ENCODE peak calls at places on chromosomes 11 and 22, in four cellular contexts. One of them, this sample, is unnamed. For H3K4me1 and H3K36me3, the result is how much of the 10 kb centered on the place peaks cover.

GRCh38 chr22:41382098-41382578 is 396 bp downstream of the TEF start:
- DNase-seq in fibroblast of lung: no peak
- DNase-seq in lung: peak
- DNase-seq in sigmoid colon: peak
- DNase-seq in this sample: peak

GRCh38 chr11:115391162-115391561 is 113.1 kb downstream of the CADM1 start:
- DNase-seq in fibroblast of lung: no peak
- DNase-seq in lung: no peak
- DNase-seq in sigmoid colon: no peak
- DNase-seq in this sample: no peak

GRCh38 chr11:74493816-74494630 is 499 bp upstream of the LIPT2 start:
- DNase-seq in fibroblast of lung: no peak
- DNase-seq in lung: no peak
- DNase-seq in sigmoid colon: no peak
- DNase-seq in this sample: no peak

GRCh38 chr11:69657911-69658605 is 17.1 kb downstream of the LTO1 start:
- DNase-seq in fibroblast of lung: peak
- DNase-seq in lung: no peak
- DNase-seq in sigmoid colon: no peak
- DNase-seq in this sample: no peak

GRCh38 chr22:49450521-49450920 is 377.2 kb downstream of the BRD1 start:
- DNase-seq in fibroblast of lung: no peak
- DNase-seq in lung: no peak
- DNase-seq in sigmoid colon: no peak
- DNase-seq in this sample: no peak

GRCh38 chr11:93747122-93747521 is 5.7 kb downstream of the C11orf54 start:
- DNase-seq in fibroblast of lung: no peak
- DNase-seq in lung: no peak
- DNase-seq in sigmoid colon: no peak
- DNase-seq in this sample: no peak

GRCh38 chr11:44248109-44248508 is 61.8 kb downstream of the ALX4 start:
- DNase-seq in fibroblast of lung: peak
- DNase-seq in lung: no peak
- DNase-seq in sigmoid colon: no peak
- DNase-seq in this sample: no peak

GRCh38 chr11:64753380-64754123 is 6.2 kb downstream of the PYGM start:
- DNase-seq in fibroblast of lung: no peak
- DNase-seq in lung: no peak
- DNase-seq in sigmoid colon: peak
- DNase-seq in this sample: no peak

GRCh38 chr22:23526588-23527315 is 53.3 kb downstream of the IGLL1 start:
- DNase-seq in fibroblast of lung: no peak
- DNase-seq in lung: no peak
- DNase-seq in sigmoid colon: no peak
- DNase-seq in this sample: no peak

GRCh38 chr11:67357831-67358555 is 4.6 kb upstream of the POLD4 start:
- DNase-seq in fibroblast of lung: peak
- DNase-seq in lung: no peak
- DNase-seq in sigmoid colon: no peak
- DNase-seq in this sample: no peak

GRCh38 chr11:66713746-66714480 is 15.1 kb downstream of the SPTBN2 start:
- DNase-seq in fibroblast of lung: no peak
- DNase-seq in lung: no peak
- DNase-seq in sigmoid colon: no peak
- DNase-seq in this sample: no peak

GRCh38 chr22:32053165-32053755 is 10.2 kb downstream of the SLC5A1 start:
- DNase-seq in fibroblast of lung: peak
- DNase-seq in lung: no peak
- DNase-seq in sigmoid colon: no peak
- DNase-seq in this sample: no peak

GRCh38 chr11:93216511-93217121 is 18.8 kb upstream of the SLC36A4 start:
- DNase-seq in fibroblast of lung: no peak
- DNase-seq in lung: no peak
- DNase-seq in sigmoid colon: no peak
- DNase-seq in this sample: no peak

GRCh38 chr11:126153006-126153405 is 58.4 kb downstream of the RPUSD4 start:
- DNase-seq in fibroblast of lung: no peak
- DNase-seq in lung: no peak
- DNase-seq in sigmoid colon: no peak
- DNase-seq in this sample: no peak

GRCh38 chr11:9802291-9802861 is 138.5 kb downstream of the SWAP70 start:
- DNase-seq in fibroblast of lung: peak
- DNase-seq in lung: no peak
- DNase-seq in sigmoid colon: no peak
- DNase-seq in this sample: peak

GRCh38 chr22:50627914-50628542 is at the start of gene ARSA:
- DNase-seq in fibroblast of lung: peak
- DNase-seq in lung: peak
- DNase-seq in sigmoid colon: peak
- DNase-seq in this sample: peak

GRCh38 chr11:46381836-46382643 is 571 bp downstream of the MDK start:
- DNase-seq in fibroblast of lung: peak
- DNase-seq in lung: no peak
- DNase-seq in sigmoid colon: peak
- DNase-seq in this sample: no peak

GRCh38 chr22:29306175-29306829 is at the start of gene GAS2L1:
- DNase-seq in fibroblast of lung: peak
- DNase-seq in lung: peak
- DNase-seq in sigmoid colon: peak
- DNase-seq in this sample: peak

GRCh38 chr11:91078221-91078620 is 855.4 kb upstream of the CHORDC1 start:
- DNase-seq in fibroblast of lung: no peak
- DNase-seq in lung: no peak
- DNase-seq in sigmoid colon: no peak
- DNase-seq in this sample: no peak

GRCh38 chr11:69463181-69463891 is 18.1 kb upstream of the LINC01488 start:
- DNase-seq in fibroblast of lung: peak
- DNase-seq in lung: no peak
- DNase-seq in sigmoid colon: no peak
- DNase-seq in this sample: no peak

GRCh38 chr11:69241075-69241740 is 52.7 kb upstream of the MYEOV start:
- DNase-seq in fibroblast of lung: no peak
- DNase-seq in lung: no peak
- DNase-seq in sigmoid colon: peak
- DNase-seq in this sample: no peak

GRCh38 chr11:27213232-27213660 is 149.8 kb downstream of the CCDC34 start:
- DNase-seq in fibroblast of lung: peak
- DNase-seq in lung: no peak
- DNase-seq in sigmoid colon: no peak
- DNase-seq in this sample: no peak

GRCh38 chr22:26894766-26895485 is 237.5 kb downstream of the MIAT start:
- DNase-seq in fibroblast of lung: peak
- DNase-seq in lung: peak
- DNase-seq in sigmoid colon: no peak
- DNase-seq in this sample: no peak

GRCh38 chr22:39308614-39309363 is 10.6 kb downstream of the RPL3 start:
- DNase-seq in fibroblast of lung: peak
- DNase-seq in lung: peak
- DNase-seq in sigmoid colon: peak
- DNase-seq in this sample: peak

GRCh38 chr11:16806791-16807190 is 68.3 kb downstream of the C11orf58 start:
- DNase-seq in fibroblast of lung: peak
- DNase-seq in lung: no peak
- DNase-seq in sigmoid colon: peak
- DNase-seq in this sample: no peak

GRCh38 chr22:44108076-44108475 is 72.6 kb upstream of the PARVG start:
- DNase-seq in fibroblast of lung: no peak
- DNase-seq in lung: no peak
- DNase-seq in sigmoid colon: no peak
- DNase-seq in this sample: no peak

GRCh38 chr11:61827573-61828378 is at the start of gene FADS2:
- DNase-seq in fibroblast of lung: peak
- DNase-seq in lung: peak
- DNase-seq in sigmoid colon: peak
- DNase-seq in this sample: peak

GRCh38 chr11:33635161-33635560 is 65.5 kb downstream of the C11orf91 start:
- DNase-seq in fibroblast of lung: peak
- DNase-seq in lung: peak
- DNase-seq in sigmoid colon: peak
- DNase-seq in this sample: peak

GRCh38 chr11:27976262-27976661 is 131.7 kb downstream of the KIF18A start:
- DNase-seq in fibroblast of lung: peak
- DNase-seq in lung: no peak
- DNase-seq in sigmoid colon: no peak
- DNase-seq in this sample: no peak

GRCh38 chr11:35304393-35304790 is 115.0 kb downstream of the SLC1A2 start:
- DNase-seq in fibroblast of lung: peak
- DNase-seq in lung: no peak
- DNase-seq in sigmoid colon: no peak
- DNase-seq in this sample: no peak

GRCh38 chr11:14132312-14132711 is 169.8 kb downstream of the SPON1 start:
- DNase-seq in fibroblast of lung: no peak
- DNase-seq in lung: no peak
- DNase-seq in sigmoid colon: no peak
- DNase-seq in this sample: no peak

GRCh38 chr11:134664863-134665535 is 253.0 kb upstream of the B3GAT1 start:
- DNase-seq in fibroblast of lung: no peak
- DNase-seq in lung: peak
- DNase-seq in sigmoid colon: peak
- DNase-seq in this sample: no peak

GRCh38 chr22:23065069-23065451 is 5.3 kb upstream of the GNAZ start:
- DNase-seq in fibroblast of lung: no peak
- DNase-seq in lung: no peak
- DNase-seq in sigmoid colon: no peak
- DNase-seq in this sample: no peak

GRCh38 chr22:34161724-34162123 is 241.4 kb upstream of the LARGE1 start:
- DNase-seq in fibroblast of lung: no peak
- DNase-seq in lung: no peak
- DNase-seq in sigmoid colon: no peak
- DNase-seq in this sample: no peak

GRCh38 chr22:44483878-44484277 is 14.2 kb downstream of the RTL6 start:
- DNase-seq in fibroblast of lung: no peak
- DNase-seq in lung: no peak
- DNase-seq in sigmoid colon: no peak
- DNase-seq in this sample: no peak

GRCh38 chr22:29635734-29636357 is 32.4 kb downstream of the NF2 start:
- DNase-seq in fibroblast of lung: peak
- DNase-seq in lung: no peak
- DNase-seq in sigmoid colon: no peak
- DNase-seq in this sample: no peak

GRCh38 chr11:130675456-130675855 is 227.0 kb downstream of the ADAMTS15 start:
- DNase-seq in fibroblast of lung: peak
- DNase-seq in lung: no peak
- DNase-seq in sigmoid colon: peak
- DNase-seq in this sample: peak

GRCh38 chr11:58577441-58578135 is 1.3 kb upstream of the ZFP91 start:
- DNase-seq in fibroblast of lung: peak
- DNase-seq in lung: peak
- DNase-seq in sigmoid colon: peak
- DNase-seq in this sample: no peak

GRCh38 chr11:117997436-117998200 is 11.4 kb downstream of the IL10RA start:
- DNase-seq in fibroblast of lung: no peak
- DNase-seq in lung: no peak
- DNase-seq in sigmoid colon: no peak
- DNase-seq in this sample: no peak
- H3K4me1 ChIP-seq in fibroblast of lung: under half
- H3K4me1 ChIP-seq in lung: under half
- H3K4me1 ChIP-seq in sigmoid colon: under half
- H3K4me1 ChIP-seq in this sample: under half

GRCh38 chr11:118514103-118514502 is 13.2 kb upstream of the TTC36 start:
- DNase-seq in fibroblast of lung: no peak
- DNase-seq in lung: no peak
- DNase-seq in sigmoid colon: no peak
- DNase-seq in this sample: no peak
- H3K36me3 ChIP-seq in fibroblast of lung: under half
- H3K36me3 ChIP-seq in lung: under half
- H3K36me3 ChIP-seq in sigmoid colon: half or more
- H3K36me3 ChIP-seq in this sample: under half

DNA sequence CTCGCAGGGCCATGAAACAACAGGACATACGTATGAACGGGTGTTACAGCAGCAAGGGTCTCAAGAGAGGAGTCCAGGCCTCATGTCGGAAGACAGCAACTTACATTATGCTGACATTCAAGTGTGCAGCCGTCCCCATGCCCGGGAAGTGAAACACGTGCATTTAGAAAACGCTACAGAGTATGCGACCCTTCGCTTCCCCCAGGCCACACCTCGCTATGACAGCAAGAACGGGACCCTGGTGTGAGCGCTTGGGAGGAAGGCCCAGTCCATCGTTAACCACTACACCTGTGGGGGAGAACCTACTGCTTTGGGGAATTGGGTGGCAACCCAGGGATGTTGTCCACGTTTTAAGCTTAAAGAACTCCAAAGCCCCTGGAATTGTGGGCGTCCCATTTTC is 7.2 kb downstream of the C11orf52 start:
- DNase-seq in fibroblast of lung: no peak
- DNase-seq in lung: no peak
- DNase-seq in sigmoid colon: peak
- DNase-seq in this sample: no peak
- H3K27ac ChIP-seq in fibroblast of lung: no peak
- H3K27ac ChIP-seq in lung: peak
- H3K27ac ChIP-seq in sigmoid colon: peak
- H3K27ac ChIP-seq in this sample: peak

DNA sequence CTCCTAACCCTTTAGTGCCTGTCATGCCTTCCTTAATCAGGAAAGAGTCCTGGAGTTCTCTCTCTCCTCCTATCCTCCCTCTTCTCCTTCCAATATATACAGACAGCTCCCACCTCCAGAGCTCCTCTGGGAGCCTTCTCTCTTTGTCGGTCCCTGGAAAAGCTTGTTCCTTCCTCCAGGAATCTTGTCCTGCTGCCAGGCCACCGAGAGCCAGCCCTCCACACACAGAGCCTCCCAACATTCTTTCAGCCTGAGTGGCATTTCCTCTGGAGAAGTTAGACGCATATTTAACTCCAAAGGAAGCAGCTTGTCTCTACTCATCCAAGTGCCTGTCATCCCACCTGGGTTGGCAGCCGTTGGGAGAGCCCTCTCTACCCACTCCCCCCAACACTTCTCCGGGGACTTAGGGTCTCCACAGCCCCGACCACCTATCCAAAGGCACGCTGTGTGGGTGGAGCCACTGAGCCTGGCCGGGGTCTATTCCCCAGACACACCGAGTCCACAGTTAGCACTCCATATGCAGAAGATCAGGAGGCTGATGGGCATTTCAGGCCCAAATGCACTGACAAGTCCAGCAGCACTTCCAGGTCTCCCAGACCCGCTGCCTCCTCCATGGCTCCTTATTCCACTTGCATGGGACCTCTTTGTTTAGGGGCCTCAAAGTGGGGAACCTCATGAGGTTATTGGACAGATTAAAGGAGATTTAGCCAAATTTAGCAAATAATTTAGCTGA is 31.1 kb downstream of the DKK3 start:
- DNase-seq in fibroblast of lung: peak
- DNase-seq in lung: peak
- DNase-seq in sigmoid colon: peak
- DNase-seq in this sample: peak
- H3K4me1 ChIP-seq in fibroblast of lung: half or more
- H3K4me1 ChIP-seq in lung: half or more
- H3K4me1 ChIP-seq in sigmoid colon: half or more
- H3K4me1 ChIP-seq in this sample: under half